ENCODE peak calls at places on chromosomes 11 and 22, in nine cellular contexts. U, M, G, L, F, Y, C, X and T are unnamed samples.

GRCh38 chr11:65471410-65471762 is 27.5 kb upstream of the MALAT1 start:
- DNase-seq in M (no peak), X (peak; percentile 85), C (no peak), G (peak; percentile 86), U (peak; percentile 72), L (peak; percentile 84), F (peak; percentile 56), Y (peak; percentile 76), T (no peak)

GRCh38 chr22:20568502-20569058 is 61.2 kb downstream of the MED15 start:
- DNase-seq in L (no peak), U (no peak), C (no peak), G (no peak), F (no peak), M (no peak), X (no peak), Y (no peak), T (no peak)

GRCh38 chr11:134522782-134523570 is 110.9 kb upstream of the B3GAT1 start:
- DNase-seq in M (no peak), Y (no peak), U (peak; percentile 5), G (no peak), F (no peak), C (no peak), X (no peak), L (no peak), T (no peak)

GRCh38 chr11:2685566-2686359 is 14.0 kb downstream of the KCNQ1OT1 start:
- DNase-seq in Y (no peak), C (no peak), U (peak; percentile 12), F (no peak), L (no peak), X (no peak), M (no peak), G (peak; percentile 4), T (no peak)

GRCh38 chr11:109971184-109971523 is 122.0 kb upstream of the ZC3H12C start:
- DNase-seq in M (peak; percentile 13), Y (no peak), L (no peak), X (peak; percentile 13), U (no peak), C (no peak), F (no peak), G (no peak), T (no peak)

GRCh38 chr11:32893947-32894827 is 1.6 kb downstream of the QSER1 start:
- DNase-seq in F (no peak), Y (peak; percentile 67), M (peak; percentile 29), G (peak; percentile 64), L (peak; percentile 82), U (no peak), C (peak; percentile 16), X (no peak), T (no peak)

GRCh38 chr11:32658639-32659406 is 75.2 kb downstream of the EIF3M start:
- DNase-seq in M (no peak), C (no peak), U (no peak), Y (no peak), G (no peak), X (no peak), L (no peak), F (no peak), T (no peak)

GRCh38 chr22:31646186-31647019 is 15.6 kb downstream of the PISD start:
- DNase-seq in C (no peak), M (peak; percentile 99), X (no peak), Y (no peak), U (no peak), G (no peak), F (no peak), L (peak; percentile 34), T (no peak)

GRCh38 chr11:123166095-123166559 is 28.9 kb downstream of the CLMP start:
- DNase-seq in C (peak; percentile 40), X (peak; percentile 14), G (peak; percentile 34), L (no peak), Y (peak; percentile 53), M (no peak), F (no peak), U (no peak), T (no peak)

GRCh38 chr11:132784441-132784840 is 747.9 kb downstream of the OPCML start:
- DNase-seq in U (no peak), F (no peak), C (no peak), L (no peak), Y (no peak), G (no peak), M (no peak), X (peak; percentile 27), T (no peak)

GRCh38 chr11:73830261-73830660 is 42.6 kb downstream of the MRPL48 start:
- DNase-seq in X (no peak), U (no peak), Y (no peak), F (no peak), M (no peak), L (no peak), C (no peak), G (no peak), T (no peak)

GRCh38 chr22:31244044-31244942 is 32.2 kb downstream of the LIMK2 start:
- DNase-seq in C (no peak), U (no peak), M (no peak), Y (no peak), X (no peak), F (no peak), L (peak; percentile 51), G (no peak), T (no peak)

GRCh38 chr22:32695451-32695891 is 106.0 kb upstream of the TIMP3 start:
- DNase-seq in X (no peak), F (no peak), L (peak; percentile 44), U (no peak), G (no peak), M (no peak), Y (no peak), C (no peak), T (no peak)

GRCh38 chr22:49570032-49570848 is 257.4 kb downstream of the BRD1 start:
- DNase-seq in U (no peak), L (no peak), X (no peak), C (no peak), F (no peak), M (no peak), G (no peak), Y (no peak), T (no peak)

GRCh38 chr11:697028-697491 is 1.4 kb downstream of the TMEM80 start:
- DNase-seq in C (no peak), U (no peak), M (peak; percentile 76), Y (no peak), L (no peak), F (no peak), G (peak; percentile 39), X (no peak), T (no peak)

GRCh38 chr11:100677796-100678195 is 9.3 kb upstream of the ARHGAP42 start:
- DNase-seq in L (no peak), U (no peak), Y (no peak), X (no peak), M (no peak), G (no peak), C (no peak), F (no peak), T (no peak)
- TF ChIP-seq CTCF in L (no peak), U (no peak), Y (no peak), X (no peak), M (no peak), G (no peak), C (no peak), F (no peak), T (no peak)

GRCh38 chr11:126265801-126266200 is 2.9 kb downstream of the SRPRA start:
- DNase-seq in Y (no peak), F (no peak), M (no peak), G (no peak), C (no peak), U (no peak), X (no peak), L (peak; percentile 8), T (no peak)
- TF ChIP-seq CTCF in Y (no peak), F (no peak), M (no peak), G (no peak), C (no peak), U (no peak), X (peak; percentile 19), L (no peak), T (no peak)

GRCh38 chr22:43895986-43896645 is 4.3 kb upstream of the PNPLA5 start:
- DNase-seq in G (no peak), L (no peak), C (no peak), U (no peak), F (no peak), X (no peak), Y (no peak), M (no peak), T (no peak)

GRCh38 chr22:43892183-43892894 is 526 bp upstream of the PNPLA5 start:
- DNase-seq in F (no peak), C (no peak), L (no peak), U (no peak), X (no peak), G (no peak), Y (no peak), M (no peak), T (no peak)

GRCh38 chr22:43893266-43893665 is 1.5 kb upstream of the PNPLA5 start:
- DNase-seq in Y (no peak), C (no peak), U (no peak), L (no peak), X (no peak), M (no peak), G (no peak), F (no peak), T (no peak)

GRCh38 chr22:43891360-43892182 is at the start of gene PNPLA5:
- DNase-seq in F (no peak), C (no peak), M (no peak), X (no peak), U (no peak), G (no peak), Y (no peak), L (no peak), T (peak; percentile 31)

GRCh38 chr22:43894122-43894521 is 2.3 kb upstream of the PNPLA5 start:
- DNase-seq in Y (no peak), X (no peak), L (no peak), M (no peak), F (no peak), U (no peak), G (no peak), C (no peak), T (no peak)
- TF ChIP-seq CTCF in Y (no peak), X (no peak), L (no peak), M (no peak), F (no peak), U (no peak), G (no peak), C (no peak), T (no peak)

GRCh38 chr11:47552086-47552580 is 799 bp downstream of the CELF1 start:
- DNase-seq in Y (peak; percentile 57), M (no peak), C (no peak), F (no peak), X (peak; percentile 19), G (no peak), L (no peak), U (no peak), T (no peak)

GRCh38 chr11:47552581-47553416 is at the start of gene CELF1:
- DNase-seq in G (peak; percentile 92), M (no peak), X (peak; percentile 91), F (peak; percentile 64), L (peak; percentile 80), C (peak; percentile 82), U (peak; percentile 84), Y (peak; percentile 92), T (peak; percentile 73)

GRCh38 chr11:47550288-47551052 is 2.5 kb downstream of the CELF1 start:
- DNase-seq in Y (no peak), U (no peak), X (no peak), F (no peak), M (no peak), L (no peak), G (no peak), C (no peak), T (no peak)

GRCh38 chr11:47553417-47553746 is 450 bp upstream of the CELF1 start:
- DNase-seq in Y (no peak), X (no peak), L (no peak), C (peak; percentile 25), M (no peak), F (no peak), U (no peak), G (peak; percentile 49), T (no peak)

GRCh38 chr11:47551086-47551485 is 1.8 kb downstream of the CELF1 start:
- DNase-seq in M (no peak), U (no peak), F (no peak), L (peak; percentile 45), X (no peak), Y (no peak), C (no peak), G (no peak), T (no peak)
- TF ChIP-seq CTCF in M (peak; percentile 40), U (no peak), F (no peak), L (no peak), X (peak; percentile 41), Y (peak; percentile 23), C (no peak), G (no peak), T (peak; percentile 16)